ENCODE peak calls at places on chromosomes 11 and 22, in four cellular contexts. D is GM13976, L is dorsolateral prefrontal cortex, I is cardiac muscle cell. X is an unnamed sample.

GRCh38 chr22:45262931-45263789 is 21.6 kb upstream of the UPK3A start:
- DNase-seq in D (peak), L (no peak), I (no peak), X (peak)

GRCh38 chr22:50105529-50106100 is 15.8 kb downstream of the MOV10L1 start:
- DNase-seq in I (no peak), L (no peak), D (no peak), X (peak)

GRCh38 chr11:110169738-110170137 is 76.5 kb downstream of the ZC3H12C start:
- DNase-seq in D (no peak), I (no peak), L (no peak), X (no peak)

GRCh38 chr11:84847842-84848241 is 779.3 kb downstream of the DLG2 start:
- DNase-seq in I (no peak), L (no peak), D (no peak), X (no peak)

GRCh38 chr11:32891657-32892354 is 805 bp upstream of the QSER1 start:
- DNase-seq in I (no peak), D (no peak), L (no peak), X (no peak)

GRCh38 chr22:48750282-48750681 is 1077.4 kb downstream of the BRD1 start:
- DNase-seq in L (no peak), D (no peak), I (no peak), X (no peak)

GRCh38 chr22:39679652-39680051 is 109.1 kb downstream of the CACNA1I start:
- DNase-seq in D (no peak), I (no peak), L (no peak), X (no peak)

GRCh38 chr22:29885610-29886009 is 2.6 kb downstream of the MTMR3 start:
- DNase-seq in L (no peak), I (peak), D (no peak), X (no peak)

GRCh38 chr22:36580371-36580770 is 51.4 kb upstream of the EIF3D start:
- DNase-seq in L (peak), I (no peak), D (no peak), X (no peak)